ENCODE peak calls at places on chromosomes 1 and 21, in eight cellular contexts. V is pancreas, R is K562, Z is HL-60, C is AG09319, U is nephron progenitor cell, G is heart left ventricle, L is body of pancreas. B is an unnamed sample.

GRCh38 chr1:36851087-36851486 is 183.2 kb downstream of the GRIK3 start:
- DNase-seq in V (no peak), R (no peak), Z (no peak), C (no peak), U (no peak), G (no peak), L (no peak), B (no peak)

GRCh38 chr1:31666290-31666963 is 21.8 kb upstream of the PEF1 start:
- DNase-seq in V (no peak), R (no peak), Z (no peak), C (peak), U (no peak), G (no peak), L (peak), B (no peak)

GRCh38 chr21:45709127-45709526 is 65.6 kb downstream of the PCBP3 start:
- DNase-seq in V (no peak), R (no peak), Z (peak), C (no peak), U (no peak), G (no peak), L (no peak), B (no peak)

GRCh38 chr1:177953549-177953948 is 16.3 kb downstream of the SEC16B start:
- DNase-seq in V (no peak), R (no peak), Z (no peak), C (no peak), U (no peak), G (no peak), L (no peak), B (no peak)

GRCh38 chr1:53292690-53293089 is 35.2 kb downstream of the LRP8 start:
- DNase-seq in V (no peak), R (no peak), Z (no peak), C (no peak), U (no peak), G (no peak), L (no peak), B (no peak)

GRCh38 chr1:243950166-243950565 is 100.1 kb upstream of the AKT3 start:
- DNase-seq in V (no peak), R (no peak), Z (no peak), C (peak), U (no peak), G (no peak), L (no peak), B (no peak)

GRCh38 chr21:42654179-42654912 is 925 bp downstream of the PDE9A start:
- DNase-seq in V (no peak), R (no peak), Z (no peak), C (no peak), U (peak), G (no peak), L (no peak), B (no peak)

GRCh38 chr1:58942759-58943191 is 158.9 kb upstream of the JUN start:
- DNase-seq in V (peak), R (no peak), Z (no peak), C (no peak), U (no peak), G (no peak), L (peak), B (no peak)

GRCh38 chr1:201319631-201320030 is 36.3 kb downstream of the PKP1 start:
- DNase-seq in V (no peak), R (no peak), Z (no peak), C (no peak), U (no peak), G (no peak), L (no peak), B (no peak)

GRCh38 chr1:185960377-185961151 is 226.4 kb downstream of the HMCN1 start:
- DNase-seq in V (peak), R (no peak), Z (no peak), C (no peak), U (no peak), G (peak), L (peak), B (no peak)

GRCh38 chr1:75707191-75707590 is 17.3 kb upstream of the ACADM start:
- DNase-seq in V (no peak), R (no peak), Z (no peak), C (no peak), U (no peak), G (no peak), L (peak), B (no peak)

GRCh38 chr1:155139895-155140629 is at the start of gene DPM3:
- DNase-seq in V (peak), R (peak), Z (peak), C (no peak), U (peak), G (peak), L (peak), B (peak)

GRCh38 chr1:52056937-52057231 is 789 bp downstream of the BTF3L4 start:
- DNase-seq in V (no peak), R (no peak), Z (no peak), C (no peak), U (no peak), G (no peak), L (no peak), B (no peak)

GRCh38 chr21:38380391-38381137 is 117.7 kb downstream of the ERG start:
- DNase-seq in V (no peak), R (no peak), Z (no peak), C (no peak), U (no peak), G (no peak), L (no peak), B (no peak)

GRCh38 chr1:19643602-19644419 is at the start of gene NBL1:
- DNase-seq in V (peak), R (peak), Z (no peak), C (no peak), U (peak), G (peak), L (peak), B (no peak)

GRCh38 chr1:39150779-39151178 is 53.7 kb upstream of the MACF1 start:
- DNase-seq in V (no peak), R (no peak), Z (no peak), C (no peak), U (no peak), G (no peak), L (no peak), B (no peak)

GRCh38 chr21:27802816-27803475 is 836.1 kb upstream of the ADAMTS5 start:
- DNase-seq in V (peak), R (peak), Z (peak), C (no peak), U (peak), G (peak), L (peak), B (no peak)
- TF ChIP-seq CTCF in V (peak), R (peak), Z (peak), C (peak), U (peak), G (peak), L (peak), B (peak)

GRCh38 chr1:173488001-173488400 is 10.9 kb downstream of the PRDX6 start:
- DNase-seq in V (no peak), R (no peak), Z (no peak), C (no peak), U (no peak), G (no peak), L (no peak), B (no peak)

GRCh38 chr1:173491508-173491907 is 14.4 kb downstream of the PRDX6 start:
- DNase-seq in V (no peak), R (no peak), Z (no peak), C (no peak), U (no peak), G (no peak), L (no peak), B (no peak)

GRCh38 chr1:173485401-173485800 is 8.3 kb downstream of the PRDX6 start:
- DNase-seq in V (no peak), R (no peak), Z (no peak), C (no peak), U (no peak), G (no peak), L (no peak), B (no peak)

GRCh38 chr1:173489929-173490328 is 12.8 kb downstream of the PRDX6 start:
- DNase-seq in V (no peak), R (no peak), Z (no peak), C (no peak), U (no peak), G (no peak), L (no peak), B (no peak)

GRCh38 chr1:173489149-173489600 is 12.0 kb downstream of the PRDX6 start:
- DNase-seq in V (no peak), R (no peak), Z (no peak), C (no peak), U (no peak), G (no peak), L (no peak), B (no peak)
- TF ChIP-seq CTCF in V (no peak), R (peak), Z (no peak), C (no peak), U (no peak), G (no peak), L (no peak), B (no peak)

GRCh38 chr1:27615346-27616004 is 11.5 kb upstream of the AHDC1 start:
- DNase-seq in V (no peak), R (peak), Z (no peak), C (no peak), U (no peak), G (no peak), L (no peak), B (no peak)

GRCh38 chr1:27614625-27615344 is 10.8 kb upstream of the AHDC1 start:
- DNase-seq in V (no peak), R (peak), Z (no peak), C (no peak), U (peak), G (no peak), L (no peak), B (no peak)

GRCh38 chr1:27617420-27617819 is 13.5 kb upstream of the AHDC1 start:
- DNase-seq in V (no peak), R (no peak), Z (no peak), C (no peak), U (no peak), G (no peak), L (no peak), B (no peak)

GRCh38 chr1:27618341-27619067 is 14.6 kb upstream of the AHDC1 start:
- DNase-seq in V (no peak), R (no peak), Z (peak), C (no peak), U (no peak), G (no peak), L (no peak), B (no peak)

DNA sequence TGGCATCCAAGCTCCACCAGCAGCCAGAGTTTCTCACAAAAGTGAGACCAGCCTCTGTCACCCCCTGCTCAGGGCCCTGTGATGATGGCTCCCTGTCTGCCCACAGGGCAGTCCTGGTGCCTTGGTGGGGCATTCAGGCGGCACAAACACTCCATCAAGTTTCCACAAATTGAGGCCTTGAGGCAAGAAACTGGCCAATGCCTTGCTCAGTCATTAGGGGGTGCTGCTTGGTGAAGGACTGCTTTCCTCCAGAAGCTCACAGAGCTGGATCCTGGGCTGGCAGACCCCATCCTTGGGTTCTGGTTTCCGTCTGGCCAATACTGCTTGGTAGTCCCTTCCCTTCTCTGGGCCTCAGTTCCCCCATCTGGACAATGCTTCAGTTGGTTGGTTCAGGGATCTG is 12.5 kb upstream of the AHDC1 start:
- DNase-seq in V (no peak), R (no peak), Z (no peak), C (no peak), U (no peak), G (no peak), L (no peak), B (no peak)
- TF ChIP-seq CTCF in V (no peak), R (peak), Z (no peak), C (no peak), U (no peak), G (no peak), L (no peak), B (no peak)

GRCh38 chr1:204837440-204838084 is 33.1 kb upstream of the NFASC start:
- DNase-seq in V (peak), R (peak), Z (peak), C (peak), U (peak), G (no peak), L (peak), B (peak)
- TF ChIP-seq CTCF in V (no peak), R (no peak), Z (no peak), C (no peak), U (peak), G (no peak), L (no peak), B (peak)

GRCh38 chr1:153735090-153735420 is 7.2 kb downstream of the INTS3 start:
- DNase-seq in V (no peak), R (no peak), Z (no peak), C (no peak), U (no peak), G (no peak), L (no peak), B (no peak)
- TF ChIP-seq CTCF in V (no peak), R (no peak), Z (no peak), C (no peak), U (no peak), G (no peak), L (no peak), B (no peak)

GRCh38 chr1:220119043-220119512 is 25.1 kb downstream of the IARS2 start:
- DNase-seq in V (no peak), R (no peak), Z (no peak), C (no peak), U (no peak), G (no peak), L (no peak), B (no peak)

GRCh38 chr1:220113136-220113695 is 19.3 kb downstream of the IARS2 start:
- DNase-seq in V (no peak), R (peak), Z (no peak), C (no peak), U (no peak), G (no peak), L (no peak), B (no peak)
- TF ChIP-seq CTCF in V (peak), R (peak), Z (peak), C (peak), U (peak), G (peak), L (peak), B (peak)

DNA sequence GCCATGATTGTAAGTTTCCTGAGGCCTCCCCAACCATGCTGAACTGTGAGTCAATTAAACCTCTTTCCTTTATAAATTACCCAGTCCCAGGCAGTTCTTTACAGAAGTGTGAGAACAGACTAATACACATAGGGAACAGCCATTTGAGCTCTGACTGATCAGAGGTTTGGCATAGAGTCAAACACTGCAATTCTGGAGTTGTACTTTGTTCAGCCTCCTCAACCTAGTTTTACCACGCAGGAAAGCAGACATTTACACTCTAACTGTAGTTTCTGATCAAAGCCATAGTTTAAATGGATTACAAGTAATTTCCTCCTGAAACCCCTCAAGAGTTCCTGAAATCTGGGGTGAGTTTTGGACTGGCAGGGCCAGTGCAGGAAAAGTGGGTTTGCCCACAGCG is 218.2 kb downstream of the TNR start:
- DNase-seq in V (no peak), R (no peak), Z (no peak), C (no peak), U (no peak), G (no peak), L (no peak), B (no peak)
- TF ChIP-seq CTCF in V (no peak), R (no peak), Z (no peak), C (no peak), U (no peak), G (no peak), L (no peak), B (no peak)

GRCh38 chr1:204350857-204351573 is 8.7 kb downstream of the PLEKHA6 start:
- DNase-seq in V (peak), R (peak), Z (no peak), C (peak), U (peak), G (peak), L (peak), B (peak)
- TF ChIP-seq CTCF in V (no peak), R (no peak), Z (no peak), C (no peak), U (no peak), G (no peak), L (no peak), B (no peak)

GRCh38 chr1:80217377-80217986 is 1211.0 kb upstream of the ADGRL4 start:
- DNase-seq in V (no peak), R (no peak), Z (no peak), C (peak), U (peak), G (no peak), L (no peak), B (no peak)
- TF ChIP-seq CTCF in V (no peak), R (no peak), Z (no peak), C (peak), U (peak), G (peak), L (peak), B (peak)

GRCh38 chr1:226568077-226568831 is 19.7 kb downstream of the STUM start:
- DNase-seq in V (no peak), R (no peak), Z (no peak), C (no peak), U (peak), G (no peak), L (no peak), B (no peak)
- TF ChIP-seq CTCF in V (no peak), R (peak), Z (no peak), C (peak), U (peak), G (peak), L (no peak), B (peak)

B was measured in type B pancreatic cell.